ENCODE peak calls at places on chromosome 9, in seven cellular contexts. V is stomach, N is uterus, R is suprapubic skin, C is heart left ventricle, Q is GM12878, T is A549. B is an unnamed sample.

GRCh38 chr9:89410709-89411111 is 87.2 kb downstream of the SEMA4D start:
- DNase-seq in Q (peak; percentile 75), C (no peak), T (no peak), R (no peak), V (no peak), N (no peak), B (no peak)

GRCh38 chr9:88766778-88767503 is 224.3 kb upstream of the S1PR3 start:
- DNase-seq in Q (no peak), V (no peak), C (no peak), T (no peak), R (no peak), N (no peak), B (no peak)

GRCh38 chr9:15249042-15249818 is 57.8 kb downstream of the TTC39B start:
- DNase-seq in V (no peak), T (no peak), N (no peak), R (no peak), Q (no peak), C (no peak), B (no peak)

GRCh38 chr9:13778486-13779110 is 499.1 kb upstream of the MPDZ start:
- DNase-seq in R (no peak), T (no peak), Q (no peak), V (no peak), C (no peak), N (no peak), B (no peak)

GRCh38 chr9:967851-968641 is 8.4 kb upstream of the DMRT3 start:
- DNase-seq in C (no peak), T (no peak), V (no peak), Q (no peak), R (no peak), N (no peak), B (peak; percentile 64)

GRCh38 chr9:120868676-120869359 is 8.2 kb downstream of the PHF19 start:
- DNase-seq in T (peak; percentile 96), R (peak; percentile 98), C (peak; percentile 97), N (peak; percentile 97), Q (peak; percentile 77), V (peak; percentile 99), B (peak; percentile 99)

GRCh38 chr9:112180387-112180881 is 5.3 kb upstream of the SUSD1 start:
- DNase-seq in N (no peak), V (no peak), T (no peak), Q (no peak), C (no peak), R (no peak), B (no peak)

GRCh38 chr9:126671381-126671831 is 57.7 kb downstream of the LMX1B start:
- DNase-seq in C (peak; percentile 72), V (no peak), N (no peak), R (no peak), Q (no peak), T (no peak), B (no peak)

GRCh38 chr9:134642385-134643181 is 980 bp downstream of the COL5A1 start:
- DNase-seq in V (peak; percentile 35), T (peak; percentile 64), C (peak; percentile 81), Q (no peak), N (peak; percentile 86), R (peak; percentile 82), B (peak; percentile 17)

GRCh38 chr9:131214457-131214856 is 61.9 kb downstream of the FAM78A start:
- DNase-seq in N (no peak), C (no peak), T (no peak), R (no peak), Q (no peak), V (no peak), B (no peak)

GRCh38 chr9:137551656-137552534 is at the start of gene MRPL41:
- DNase-seq in N (peak; percentile 87), T (peak; percentile 92), V (peak; percentile 95), Q (peak; percentile 45), C (peak; percentile 96), R (peak; percentile 90), B (peak; percentile 90)

GRCh38 chr9:137547687-137548543 is 2.3 kb downstream of the PNPLA7 start:
- DNase-seq in Q (no peak), C (peak; percentile 27), V (peak; percentile 61), T (no peak), N (no peak), R (no peak), B (peak; percentile 76)

GRCh38 chr9:137554349-137554748 is 2.7 kb downstream of the MRPL41 start:
- DNase-seq in V (no peak), N (no peak), Q (no peak), T (no peak), R (no peak), C (no peak), B (no peak)

GRCh38 chr9:137550958-137551655 is 572 bp upstream of the MRPL41 start:
- DNase-seq in T (peak; percentile 93), N (peak; percentile 65), C (no peak), V (no peak), R (peak; percentile 89), Q (no peak), B (no peak)

GRCh38 chr9:137550241-137550621 is at the start of gene PNPLA7:
- DNase-seq in N (peak; percentile 84), T (peak; percentile 86), V (peak; percentile 93), Q (no peak), R (peak; percentile 95), C (peak; percentile 96), B (peak; percentile 98)
- TF ChIP-seq POLR2A in N (no peak), T (no peak), V (no peak), Q (no peak), R (no peak), C (peak; percentile 22), B (peak; percentile 41)

DNA sequence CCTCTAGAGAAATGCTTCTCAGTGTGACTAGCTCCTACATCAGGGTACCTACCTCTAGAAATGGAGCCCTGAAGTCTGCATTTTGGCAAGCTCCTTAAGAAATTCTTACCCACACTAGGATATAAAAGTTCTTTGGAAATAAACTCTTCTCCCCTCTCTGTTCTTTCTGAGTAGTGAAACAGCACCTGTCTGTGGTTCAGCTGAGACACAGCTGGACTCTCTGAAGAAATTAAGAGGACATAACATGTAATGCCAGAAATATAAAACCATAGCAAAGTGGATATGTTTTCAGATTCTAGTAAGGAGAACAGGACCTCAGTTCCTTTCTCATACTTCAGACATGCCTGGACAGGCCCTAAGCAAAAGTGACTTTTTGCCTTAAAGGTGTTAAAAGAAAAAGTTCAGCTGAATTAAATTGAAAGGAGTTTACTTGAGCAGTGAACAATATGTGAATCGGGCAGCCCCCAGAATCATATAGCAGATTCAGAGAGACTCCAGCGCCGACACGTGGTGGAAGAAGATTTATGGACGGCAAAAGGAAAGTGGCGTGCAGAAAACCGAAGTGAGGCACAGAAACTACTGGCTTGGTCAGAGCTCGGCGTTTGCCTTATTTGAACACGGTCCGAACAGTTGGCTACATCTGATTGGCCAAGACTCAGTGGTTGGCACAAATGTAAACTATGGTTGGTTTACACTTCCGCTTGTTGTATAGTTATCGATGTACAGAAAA is 64.5 kb downstream of the PRKACG start:
- DNase-seq in T (no peak), V (no peak), C (no peak), N (no peak), R (no peak), Q (peak; percentile 45), B (no peak)
- TF ChIP-seq CTCF in T (no peak), V (no peak), C (peak; percentile 20), N (no peak), R (no peak), Q (peak; percentile 14), B (no peak)

DNA sequence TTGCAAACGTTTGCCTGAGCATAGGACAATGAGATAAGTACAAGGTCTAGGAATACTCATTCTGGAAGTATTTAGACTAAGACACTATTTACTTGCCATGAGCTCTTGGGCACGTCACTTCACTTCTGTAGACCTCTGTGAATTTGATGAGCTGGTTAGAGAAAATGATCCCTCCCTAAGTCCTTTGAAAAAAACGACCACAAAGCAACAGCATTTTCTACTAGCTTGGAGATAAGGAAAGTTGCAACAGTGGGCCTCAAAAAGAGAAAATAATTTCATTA is 1.9 kb downstream of the LURAP1L start:
- DNase-seq in C (no peak), N (no peak), Q (no peak), T (no peak), R (no peak), V (no peak), B (no peak)
- H3K27ac ChIP-seq in C (peak overlapping the region; percentile 91), N (peak overlapping the region; percentile 92), Q (no peak overlapping the region), T (peak overlapping the region; percentile 97), R (peak overlapping the region; percentile 93), V (peak overlapping the region; percentile 93), B (peak overlapping the region; percentile 74)

DNA sequence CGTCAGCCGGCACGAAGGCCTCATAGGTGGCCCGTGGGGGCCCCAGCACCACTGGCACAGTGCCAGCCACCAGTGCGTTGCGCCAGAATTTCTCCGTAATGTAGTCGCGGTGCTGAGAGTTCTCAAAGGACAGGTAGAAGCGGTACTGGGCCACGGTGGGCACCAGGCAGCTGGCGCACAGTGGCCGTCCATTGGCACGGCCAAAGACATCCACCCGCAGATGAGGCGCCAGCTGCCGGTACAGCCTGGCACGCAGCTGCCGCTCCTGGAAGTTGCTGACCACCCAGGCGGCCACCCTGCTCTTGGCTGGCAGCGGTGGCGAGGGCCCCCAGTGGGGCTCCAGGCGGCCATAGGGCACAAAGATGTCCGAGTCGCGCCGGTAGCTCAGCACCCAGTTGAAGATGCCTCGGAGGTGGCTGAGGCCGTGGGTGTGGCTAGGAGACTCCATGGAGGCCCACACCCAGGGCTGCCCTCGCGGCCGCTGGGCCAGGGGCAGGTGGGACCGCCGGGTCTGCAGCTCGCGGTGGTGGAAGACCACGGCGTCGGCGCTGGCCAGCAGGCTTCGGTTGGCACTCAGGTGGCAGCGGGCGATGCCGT is 859 bp downstream of the FUT7 start:
- DNase-seq in V (no peak), C (no peak), N (no peak), T (no peak), Q (no peak), R (no peak), B (no peak)
- TF ChIP-seq POLR2A in V (no peak), C (no peak), N (no peak), T (no peak), Q (no peak), R (no peak), B (no peak)

B was measured in thyroid gland.